ENCODE peak calls at places on chromosomes 5 and 9, in seven cellular contexts. M, F, X, H, P, Y and U are unnamed samples.

GRCh38 chr5:139399501-139400121 is 4.3 kb downstream of the SPATA24 start:
- DNase-seq in M (no peak), F (no peak), X (no peak), H (no peak), P (peak), Y (no peak), U (no peak)

GRCh38 chr5:166178681-166179080 is 2112.8 kb upstream of the WWC1 start:
- DNase-seq in M (no peak), F (no peak), X (no peak), H (no peak), P (no peak), Y (no peak), U (no peak)

GRCh38 chr5:60960591-60960990 is 15.6 kb downstream of the NDUFAF2 start:
- DNase-seq in M (no peak), F (no peak), X (no peak), H (no peak), P (no peak), Y (no peak), U (no peak)

GRCh38 chr5:172007795-172008465 is 1.5 kb upstream of the FBXW11 start:
- DNase-seq in M (peak), F (no peak), X (no peak), H (no peak), P (no peak), Y (no peak), U (no peak)

GRCh38 chr5:93705896-93706295 is 35.5 kb downstream of the POU5F2 start:
- DNase-seq in M (no peak), F (no peak), X (no peak), H (no peak), P (no peak), Y (no peak), U (no peak)

GRCh38 chr5:102959055-102959454 is 160.9 kb downstream of the GIN1 start:
- DNase-seq in M (no peak), F (no peak), X (no peak), H (no peak), P (no peak), Y (no peak), U (no peak)

GRCh38 chr5:52856564-52856963 is 68.8 kb downstream of the ITGA1 start:
- DNase-seq in M (no peak), F (no peak), X (no peak), H (no peak), P (no peak), Y (no peak), U (no peak)

GRCh38 chr5:41748631-41749030 is 121.6 kb downstream of the OXCT1 start:
- DNase-seq in M (no peak), F (no peak), X (no peak), H (no peak), P (peak), Y (no peak), U (no peak)

GRCh38 chr9:93650448-93650847 is 74.1 kb downstream of the PHF2 start:
- DNase-seq in M (peak), F (peak), X (no peak), H (peak), P (no peak), Y (no peak), U (no peak)

GRCh38 chr9:36345103-36345846 is 54.8 kb downstream of the RNF38 start:
- DNase-seq in M (no peak), F (no peak), X (no peak), H (no peak), P (no peak), Y (no peak), U (no peak)

GRCh38 chr9:15357050-15357653 is 50.1 kb upstream of the TTC39B start:
- DNase-seq in M (no peak), F (peak), X (no peak), H (peak), P (no peak), Y (peak), U (no peak)

GRCh38 chr5:151239237-151239861 is 13.6 kb upstream of the GM2A start:
- DNase-seq in M (peak), F (peak), X (no peak), H (peak), P (no peak), Y (peak), U (peak)

GRCh38 chr5:150053231-150053626 is 33.1 kb downstream of the CSF1R start:
- DNase-seq in M (no peak), F (peak), X (no peak), H (no peak), P (no peak), Y (no peak), U (no peak)

GRCh38 chr9:13480688-13481087 is 201.2 kb upstream of the MPDZ start:
- DNase-seq in M (no peak), F (no peak), X (no peak), H (no peak), P (no peak), Y (no peak), U (no peak)

GRCh38 chr9:105405514-105406131 is 42.2 kb upstream of the FSD1L start:
- DNase-seq in M (no peak), F (no peak), X (no peak), H (no peak), P (peak), Y (no peak), U (no peak)

GRCh38 chr5:38433160-38433861 is 123.1 kb downstream of the LIFR start:
- DNase-seq in M (no peak), F (no peak), X (no peak), H (no peak), P (no peak), Y (no peak), U (no peak)

GRCh38 chr9:107213080-107213479 is 70.0 kb upstream of the RAD23B start:
- DNase-seq in M (no peak), F (no peak), X (no peak), H (no peak), P (no peak), Y (peak), U (no peak)

GRCh38 chr9:99998266-99998665 is 91.8 kb downstream of the STX17 start:
- DNase-seq in M (no peak), F (no peak), X (no peak), H (no peak), P (no peak), Y (no peak), U (no peak)

GRCh38 chr5:54140247-54140646 is 170.1 kb downstream of the ARL15 start:
- DNase-seq in M (no peak), F (no peak), X (no peak), H (no peak), P (no peak), Y (no peak), U (no peak)

GRCh38 chr5:54133917-54134316 is 176.5 kb downstream of the ARL15 start:
- DNase-seq in M (no peak), F (no peak), X (no peak), H (no peak), P (no peak), Y (no peak), U (no peak)

GRCh38 chr5:54136666-54137440 is 173.5 kb downstream of the ARL15 start:
- DNase-seq in M (no peak), F (no peak), X (no peak), H (no peak), P (no peak), Y (no peak), U (no peak)

DNA sequence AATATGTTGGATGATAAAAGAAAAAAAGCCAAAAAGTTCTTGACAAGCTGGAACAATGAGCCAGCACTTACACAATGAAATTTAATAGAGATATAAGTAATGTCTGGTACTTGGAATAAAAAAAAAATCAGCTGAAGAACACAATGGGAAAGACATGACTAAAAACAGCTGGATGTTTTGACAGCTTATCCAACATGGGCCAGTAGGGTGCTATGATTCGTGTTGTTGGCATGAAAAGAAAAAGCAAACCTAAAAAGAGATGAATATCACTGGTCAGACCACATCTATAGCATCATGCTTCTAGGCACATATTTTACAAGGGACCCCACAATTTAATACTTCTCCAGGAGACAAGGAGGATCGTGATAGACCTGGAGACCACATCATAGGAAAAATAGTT is 175.3 kb downstream of the ARL15 start:
- DNase-seq in M (no peak), F (no peak), X (no peak), H (no peak), P (no peak), Y (no peak), U (no peak)
- TF ChIP-seq POLR2A in M (no peak), F (no peak), X (no peak), H (no peak), P (no peak), Y (no peak), U (no peak)

GRCh38 chr5:135034963-135035677 is 1.1 kb upstream of the PITX1 start:
- DNase-seq in M (peak), F (no peak), X (no peak), H (no peak), P (no peak), Y (no peak), U (no peak)

GRCh38 chr5:135035678-135036030 is 1.6 kb upstream of the PITX1 start:
- DNase-seq in M (no peak), F (no peak), X (no peak), H (no peak), P (no peak), Y (no peak), U (no peak)

GRCh38 chr5:135033026-135033861 is 784 bp downstream of the PITX1 start:
- DNase-seq in M (no peak), F (no peak), X (no peak), H (peak), P (no peak), Y (peak), U (no peak)

GRCh38 chr5:135033866-135034185 is 202 bp downstream of the PITX1 start:
- DNase-seq in M (no peak), F (no peak), X (no peak), H (no peak), P (no peak), Y (no peak), U (no peak)

DNA sequence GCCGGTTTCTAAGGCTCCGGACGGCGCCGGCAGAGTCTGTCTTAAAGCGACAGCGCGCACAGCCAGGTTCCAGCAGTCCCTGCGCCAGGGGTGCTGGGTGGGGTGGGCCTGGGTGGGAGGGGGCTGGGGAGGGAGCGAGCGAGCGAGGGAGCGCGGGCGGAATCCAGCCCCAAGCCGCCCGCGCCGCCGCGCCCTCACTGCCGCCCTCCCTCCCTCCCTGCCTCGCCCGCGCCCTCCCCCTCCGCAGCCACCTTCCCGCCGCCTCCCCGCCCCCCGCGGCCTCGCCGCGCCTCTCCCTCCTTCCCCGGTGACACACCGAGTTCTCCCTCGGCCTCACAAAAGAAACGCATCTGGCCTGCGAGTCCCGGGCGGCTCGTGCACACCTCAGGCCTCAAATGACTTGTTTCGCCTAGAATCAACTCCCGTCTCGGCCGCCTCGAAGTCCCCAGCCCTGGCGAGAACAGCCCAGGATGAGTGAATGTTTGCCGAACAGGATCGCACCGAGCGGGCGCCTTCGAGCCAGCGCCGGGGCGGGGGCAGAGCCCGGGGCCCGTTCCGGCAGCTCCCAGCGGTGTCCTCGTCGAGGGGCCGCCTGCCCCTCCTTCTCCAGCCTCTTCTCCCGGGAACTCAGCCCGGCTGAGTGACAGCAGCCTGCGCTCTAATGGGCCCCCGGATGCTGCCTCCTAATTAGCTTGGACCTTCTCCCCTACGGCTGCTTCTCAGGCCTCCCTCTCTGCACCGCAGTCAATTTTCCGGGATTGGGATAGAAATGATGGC is at the start of gene PITX1:
- DNase-seq in M (no peak), F (no peak), X (no peak), H (peak), P (no peak), Y (peak), U (no peak)
- TF ChIP-seq POLR2AphosphoS5 in M (no peak), F (no peak), X (no peak), H (peak), P (no peak), Y (no peak), U (no peak)

DNA sequence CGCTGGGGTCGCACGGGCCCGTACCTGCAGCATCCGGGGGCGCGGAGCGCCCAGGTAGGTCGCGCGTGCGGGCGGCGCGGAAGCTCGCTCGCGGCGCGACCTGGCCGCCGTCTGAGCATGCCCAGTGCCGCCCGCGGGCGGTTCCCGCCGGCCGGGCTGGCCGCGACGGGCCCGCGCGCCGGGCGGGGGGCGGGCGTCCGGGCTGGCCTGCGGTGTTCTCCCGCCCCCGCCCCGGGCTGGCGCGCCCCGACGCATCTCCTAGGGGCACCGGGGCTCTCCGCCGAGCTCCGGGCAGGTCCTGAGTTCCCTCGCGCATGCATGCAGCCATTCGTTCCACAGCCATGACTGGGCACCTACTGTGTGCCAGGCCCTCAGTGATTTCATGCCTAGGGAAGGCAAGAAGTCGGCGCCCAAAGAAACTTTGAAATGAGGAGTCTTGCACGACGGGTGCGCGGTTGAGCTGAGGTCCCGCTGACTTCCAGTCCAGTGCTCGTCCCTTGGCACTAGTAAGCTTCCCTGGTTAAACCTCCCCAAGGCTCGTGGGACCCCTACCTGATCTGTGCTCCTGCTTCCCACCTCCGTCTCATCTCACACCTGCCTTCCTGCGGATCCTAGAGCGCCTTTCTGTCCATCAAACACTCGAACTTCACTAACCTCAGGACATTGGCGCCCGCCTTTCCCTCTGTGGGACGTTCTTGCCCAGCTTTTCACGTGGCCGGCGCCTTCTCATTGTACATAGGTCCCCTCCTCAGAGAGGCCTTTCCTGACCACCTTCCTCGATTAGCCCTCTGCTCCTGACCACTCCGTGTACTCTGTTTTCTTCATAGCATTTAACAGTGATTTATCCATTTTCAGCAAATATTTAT is at the start of gene PTPN3:
- DNase-seq in M (no peak), F (no peak), X (no peak), H (peak), P (no peak), Y (no peak), U (no peak)
- TF ChIP-seq POLR2A in M (no peak), F (no peak), X (no peak), H (no peak), P (no peak), Y (no peak), U (no peak)

GRCh38 chr5:132870801-132871200 is 2.7 kb upstream of the LEAP2 start:
- DNase-seq in M (no peak), F (no peak), X (no peak), H (no peak), P (no peak), Y (no peak), U (no peak)

GRCh38 chr5:132867046-132867451 is 607 bp downstream of the UQCRQ start:
- DNase-seq in M (no peak), F (no peak), X (no peak), H (no peak), P (no peak), Y (no peak), U (no peak)

GRCh38 chr5:132871459-132871858 is 2.0 kb upstream of the LEAP2 start:
- DNase-seq in M (no peak), F (no peak), X (no peak), H (no peak), P (no peak), Y (no peak), U (no peak)

GRCh38 chr5:132866342-132867045 is at the start of the genes GDF9 and UQCRQ:
- DNase-seq in M (peak), F (peak), X (peak), H (peak), P (peak), Y (peak), U (peak)

GRCh38 chr5:132868754-132869153 is 2.3 kb downstream of the UQCRQ start:
- DNase-seq in M (no peak), F (no peak), X (no peak), H (no peak), P (no peak), Y (no peak), U (no peak)
- TF ChIP-seq POLR2AphosphoS5 in M (no peak), F (no peak), X (no peak), H (no peak), P (no peak), Y (peak), U (no peak)

GRCh38 chr5:169970911-169971436 is 9.3 kb downstream of the INSYN2B start:
- DNase-seq in M (peak), F (peak), X (no peak), H (no peak), P (no peak), Y (no peak), U (no peak)
- TF ChIP-seq POLR2A in M (no peak), F (no peak), X (no peak), H (no peak), P (no peak), Y (no peak), U (no peak)